ENCODE peak calls at places on chromosomes 5 and 9, in four cellular contexts. B is sigmoid colon, X is breast epithelium, Y is endothelial cell of umbilical vein. E is an unnamed sample.
A peak's percentile ranks its signal among the peaks of the same experiment; 100 is the strongest.

GRCh38 chr5:125232779-125233230 is 486.4 kb upstream of the ZNF608 start:
- DNase-seq in B (no peak), X (no peak), Y (peak; percentile 69), E (no peak)

GRCh38 chr9:81390802-81391456 is 298.4 kb downstream of the TLE1 start:
- DNase-seq in B (no peak), X (no peak), Y (no peak), E (no peak)

GRCh38 chr9:137589441-137590122 is 730 bp downstream of the ZMYND19 start:
- DNase-seq in B (no peak), X (no peak), Y (peak; percentile 36), E (no peak)

GRCh38 chr5:98248949-98249348 is 524.5 kb upstream of the RGMB start:
- DNase-seq in B (no peak), X (no peak), Y (no peak), E (no peak)

GRCh38 chr9:111897831-111898144 is 1.2 kb downstream of the UGCG start:
- DNase-seq in B (no peak), X (no peak), Y (peak; percentile 55), E (no peak)

GRCh38 chr9:117737721-117738226 is 33.6 kb downstream of the TLR4 start:
- DNase-seq in B (no peak), X (no peak), Y (no peak), E (no peak)

GRCh38 chr9:28365736-28366135 is 792.5 kb upstream of the C9orf72 start:
- DNase-seq in B (no peak), X (no peak), Y (no peak), E (no peak)

GRCh38 chr5:150302301-150303069 is at the start of gene ARSI:
- DNase-seq in B (peak; percentile 83), X (no peak), Y (no peak), E (no peak)

GRCh38 chr5:122102825-122103224 is 24.8 kb upstream of the LOX start:
- DNase-seq in B (no peak), X (no peak), Y (peak; percentile 52), E (no peak)

GRCh38 chr5:149550608-149551226 is 522 bp downstream of the CSNK1A1 start:
- DNase-seq in B (peak; percentile 77), X (no peak), Y (no peak), E (no peak)

GRCh38 chr5:107389769-107390168 is 281.0 kb downstream of the EFNA5 start:
- DNase-seq in B (no peak), X (no peak), Y (peak; percentile 53), E (no peak)

GRCh38 chr9:13841801-13842462 is 472.0 kb downstream of the NFIB start:
- DNase-seq in B (no peak), X (no peak), Y (no peak), E (no peak)

DNA sequence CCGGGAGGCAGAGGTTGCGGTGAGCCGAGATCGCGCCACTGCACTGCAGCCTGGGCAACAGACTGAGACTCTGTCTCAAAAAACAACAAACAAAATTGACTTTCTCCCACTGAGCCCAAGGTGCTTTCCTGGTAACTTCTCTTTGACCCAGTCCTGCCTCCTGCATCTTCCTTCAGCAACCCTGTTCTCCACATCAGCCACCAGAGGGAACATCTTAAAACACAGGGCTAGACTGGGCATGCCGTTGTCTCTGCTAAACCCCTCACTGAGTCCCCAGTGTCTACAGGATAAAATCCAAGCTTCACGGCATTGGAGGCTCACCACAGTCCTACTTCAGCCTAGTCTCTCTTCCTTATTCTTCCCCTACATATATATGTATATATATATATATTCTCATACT is 39.8 kb upstream of the KCNMB1 start:
- DNase-seq in B (no peak), X (no peak), Y (no peak), E (no peak)
- TF ChIP-seq CTCF in B (no peak), X (no peak), Y (peak; percentile 19), E (no peak)

GRCh38 chr5:140868721-140869554 is at the start of gene PCDHA11:
- DNase-seq in B (no peak), X (no peak), Y (peak; percentile 12), E (no peak)
- TF ChIP-seq CTCF in B (no peak), X (peak; percentile 15), Y (peak; percentile 9), E (no peak)

DNA sequence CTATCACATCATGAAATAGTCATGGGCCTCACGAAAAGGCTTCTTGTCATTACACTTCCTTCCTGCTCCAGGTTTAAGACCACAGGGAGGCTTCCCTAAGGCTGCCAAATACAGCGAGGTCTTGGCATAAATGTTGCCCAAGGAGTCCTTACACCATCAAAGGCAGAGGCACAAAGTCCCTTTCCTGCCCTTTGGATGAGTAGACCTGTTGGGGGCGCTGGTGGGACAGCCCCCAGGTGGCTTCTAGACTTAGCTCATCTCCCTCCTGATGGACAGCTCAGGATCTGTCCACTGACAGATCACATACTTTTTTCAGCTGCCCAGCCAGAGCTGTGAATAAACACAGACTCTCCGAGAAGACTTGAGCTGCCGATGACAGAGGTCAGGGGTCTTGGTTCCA is 15.5 kb upstream of the MEGF9 start:
- DNase-seq in B (no peak), X (no peak), Y (no peak), E (no peak)
- TF ChIP-seq CTCF in B (no peak), X (no peak), Y (peak; percentile 20), E (no peak)

DNA sequence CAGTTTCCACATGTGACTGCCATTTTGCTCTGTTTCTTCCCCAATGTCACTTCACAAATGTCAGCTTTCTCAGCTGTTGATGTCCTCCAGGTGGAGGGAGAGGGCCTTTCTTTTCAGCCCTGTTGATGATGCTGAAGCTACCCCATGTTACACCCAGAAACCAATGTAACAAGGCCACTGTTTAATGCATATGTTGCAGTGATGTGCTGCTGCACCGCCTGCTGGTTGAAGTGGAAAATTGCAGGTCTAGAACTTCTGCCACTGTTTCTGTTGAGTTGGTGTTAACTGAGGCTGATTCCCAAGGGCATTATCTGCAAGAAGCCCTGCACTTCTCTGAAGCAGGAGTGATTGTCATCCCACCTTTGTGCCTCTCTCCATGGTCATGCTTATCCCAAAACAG is 428.4 kb downstream of the KDM4C start:
- DNase-seq in B (no peak), X (no peak), Y (peak; percentile 22), E (no peak)
- TF ChIP-seq CTCF in B (no peak), X (no peak), Y (peak; percentile 54), E (peak; percentile 24)

GRCh38 chr5:82106207-82106606 is 134.4 kb downstream of the ATG10 start:
- DNase-seq in B (no peak), X (no peak), Y (no peak), E (no peak)

GRCh38 chr5:82105457-82105856 is 133.6 kb downstream of the ATG10 start:
- DNase-seq in B (no peak), X (no peak), Y (no peak), E (no peak)

GRCh38 chr5:82109013-82109412 is 137.2 kb downstream of the ATG10 start:
- DNase-seq in B (no peak), X (no peak), Y (no peak), E (no peak)

GRCh38 chr5:82106806-82107205 is 135.0 kb downstream of the ATG10 start:
- DNase-seq in B (no peak), X (no peak), Y (peak; percentile 33), E (no peak)

DNA sequence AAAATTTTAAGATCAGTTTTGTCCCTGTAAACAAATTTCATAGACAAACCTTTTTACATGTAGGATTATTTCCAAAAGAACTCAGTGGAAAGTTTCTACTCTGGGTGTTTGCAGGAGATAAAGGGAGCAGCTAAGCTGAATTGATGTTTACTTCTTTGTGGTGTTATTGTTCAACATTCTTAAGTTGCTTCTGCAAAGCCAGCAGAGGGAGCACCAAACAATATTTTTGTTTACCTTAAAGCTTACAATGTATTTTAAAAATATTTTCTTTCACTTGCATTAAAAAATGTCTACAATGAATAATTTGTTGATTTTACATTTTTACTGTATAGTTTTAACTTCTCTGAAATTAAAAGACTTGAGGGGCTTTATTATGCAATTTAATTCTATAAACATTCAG is 135.5 kb downstream of the ATG10 start:
- DNase-seq in B (no peak), X (no peak), Y (peak; percentile 32), E (no peak)
- TF ChIP-seq CTCF in B (no peak), X (peak; percentile 10), Y (peak; percentile 31), E (no peak)

DNA sequence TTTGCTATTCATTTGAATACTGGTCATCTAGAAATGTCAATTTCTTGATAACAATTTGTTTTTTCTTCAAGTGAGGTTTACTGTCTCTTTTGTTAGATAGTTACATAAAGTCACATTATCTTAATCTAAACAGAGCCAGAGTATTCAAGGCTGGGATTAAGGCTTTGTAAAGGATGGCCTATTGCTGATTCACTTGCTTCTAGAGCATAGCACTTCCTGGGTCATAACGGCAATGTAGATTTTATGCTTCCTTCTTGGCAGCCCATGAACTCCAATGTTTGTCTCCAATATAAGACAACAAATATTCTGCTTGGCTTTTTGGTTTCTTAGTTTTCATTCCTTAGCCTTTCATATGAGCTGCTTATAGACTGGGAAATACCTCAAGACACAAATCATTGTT is 2007.9 kb upstream of the CDH6 start:
- DNase-seq in B (no peak), X (no peak), Y (no peak), E (no peak)
- TF ChIP-seq CTCF in B (no peak), X (no peak), Y (no peak), E (no peak)

GRCh38 chr5:37727238-37727637 is 112.6 kb downstream of the GDNF start:
- DNase-seq in B (no peak), X (no peak), Y (no peak), E (no peak)

GRCh38 chr5:37725185-37725584 is 114.7 kb downstream of the GDNF start:
- DNase-seq in B (no peak), X (no peak), Y (no peak), E (no peak)

GRCh38 chr5:37722236-37723146 is 117.3 kb downstream of the GDNF start:
- DNase-seq in B (no peak), X (no peak), Y (peak; percentile 14), E (no peak)

GRCh38 chr5:37723147-37723961 is 116.5 kb downstream of the GDNF start:
- DNase-seq in B (peak; percentile 52), X (no peak), Y (no peak), E (no peak)

GRCh38 chr5:37724395-37725125 is 115.3 kb downstream of the GDNF start:
- DNase-seq in B (peak; percentile 57), X (no peak), Y (no peak), E (no peak)
- TF ChIP-seq CTCF in B (no peak), X (no peak), Y (no peak), E (no peak)

GRCh38 chr9:122931851-122932199 is 513 bp upstream of the ZBTB26 start:
- DNase-seq in B (no peak), X (no peak), Y (no peak), E (no peak)
- TF ChIP-seq CTCF in B (no peak), X (no peak), Y (no peak), E (no peak)

DNA sequence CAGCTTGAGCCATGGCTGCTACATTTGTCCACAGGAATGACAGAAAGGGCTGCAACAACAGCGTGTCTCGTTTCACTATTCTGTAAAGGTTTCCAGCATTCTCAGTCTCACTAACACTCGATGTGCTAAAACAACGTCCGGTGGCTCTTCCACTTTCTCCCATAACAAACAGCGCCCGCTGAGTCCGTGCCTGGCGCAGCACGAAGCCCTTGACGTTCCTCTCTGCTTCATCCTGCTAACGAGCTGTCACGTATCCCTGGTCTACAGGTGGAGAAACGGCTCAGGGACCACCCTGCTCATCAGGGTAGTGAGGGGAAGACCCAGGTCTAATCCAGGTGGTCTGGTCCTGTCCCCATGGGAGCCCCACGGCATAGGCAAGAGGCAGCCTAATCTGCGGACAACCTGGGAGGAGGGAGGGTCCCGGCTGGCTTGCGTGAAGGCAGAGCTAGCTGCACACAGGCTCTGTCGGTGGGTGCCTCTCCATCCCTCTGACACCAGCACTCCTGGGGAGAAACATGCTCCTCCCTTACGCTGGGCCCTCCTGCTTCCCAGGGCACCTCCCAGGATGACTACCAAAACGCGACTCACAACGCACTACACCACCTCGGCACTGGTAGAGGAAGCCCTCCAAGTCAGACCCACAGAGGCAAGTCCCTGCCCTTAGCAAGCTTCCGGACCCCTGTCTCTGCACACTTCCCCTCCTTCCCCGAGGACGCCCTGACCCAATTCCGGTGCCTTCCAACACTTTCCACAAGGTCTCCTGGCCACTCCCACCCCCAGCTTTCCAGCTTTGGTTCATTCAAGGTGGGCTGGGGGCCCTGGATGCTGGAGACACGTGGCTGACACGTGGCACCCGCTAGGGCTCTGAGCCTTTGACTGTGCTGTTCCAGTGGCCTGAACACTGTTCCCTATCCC is 43.3 kb downstream of the VAV2 start:
- DNase-seq in B (no peak), X (no peak), Y (no peak), E (no peak)
- TF ChIP-seq CTCF in B (no peak), X (no peak), Y (no peak), E (no peak)

E was measured in natural killer cell.